ENCODE peak calls at places on chromosomes 16 and 17, in four cellular contexts. H is CD8-positive, alpha-beta T cell; L is small intestine; W is A549. O is an unnamed sample.
A peak's percentile ranks its signal among the peaks of the same experiment; 100 is the strongest.

GRCh38 chr17:63626551-63627228 is 4.5 kb downstream of the MAP3K3 start:
- DNase-seq in L (no peak), H (no peak), W (no peak), O (no peak)

GRCh38 chr16:20675488-20676267 is 21.8 kb downstream of the ACSM1 start:
- DNase-seq in L (peak; percentile 91), H (peak; percentile 50), W (no peak), O (peak; percentile 84)

GRCh38 chr16:56269824-56270684 is 78.8 kb downstream of the GNAO1 start:
- DNase-seq in L (peak; percentile 29), H (no peak), W (no peak), O (peak; percentile 77)

GRCh38 chr17:19590912-19591551 is 57.4 kb downstream of the SLC47A1 start:
- DNase-seq in L (no peak), H (no peak), W (no peak), O (no peak)

GRCh38 chr16:20747030-20747816 is 5.6 kb upstream of the THUMPD1 start:
- DNase-seq in L (no peak), H (no peak), W (no peak), O (no peak)

GRCh38 chr17:50462446-50462845 is 6.2 kb downstream of the CHAD start:
- DNase-seq in H (no peak), W (no peak), L (no peak), O (no peak)

GRCh38 chr16:50208460-50208931 is 55.4 kb downstream of the TENT4B start:
- DNase-seq in W (no peak), H (no peak), L (peak; percentile 31), O (no peak)

GRCh38 chr16:11597737-11598136 is 11.0 kb upstream of the LITAF start:
- DNase-seq in H (no peak), L (no peak), W (no peak), O (no peak)

GRCh38 chr17:49227436-49228261 is 2.9 kb downstream of the PHOSPHO1 start:
- DNase-seq in L (peak; percentile 71), W (peak; percentile 95), H (peak; percentile 89), O (peak; percentile 74)

GRCh38 chr16:88747588-88748301 is 37.3 kb downstream of the PIEZO1 start:
- DNase-seq in W (peak; percentile 91), L (peak; percentile 48), H (no peak), O (no peak)

GRCh38 chr16:24721830-24722238 is 7.6 kb upstream of the TNRC6A start:
- DNase-seq in L (no peak), W (no peak), H (no peak), O (no peak)

GRCh38 chr17:50534222-50534978 is 1.9 kb downstream of the EPN3 start:
- DNase-seq in H (no peak), W (peak; percentile 81), L (peak; percentile 84), O (no peak)

GRCh38 chr17:79942011-79942405 is 93.7 kb downstream of the TBC1D16 start:
- DNase-seq in H (no peak), W (no peak), L (no peak), O (no peak)

GRCh38 chr16:80611930-80612327 is 71.1 kb downstream of the DYNLRB2 start:
- DNase-seq in L (no peak), H (no peak), W (no peak), O (no peak)

GRCh38 chr17:35543856-35544255 is 6.4 kb upstream of the SLFN12L start:
- DNase-seq in H (no peak), L (no peak), W (no peak), O (no peak)

GRCh38 chr17:79715318-79716182 is 15.2 kb upstream of the ENPP7 start:
- DNase-seq in H (no peak), W (no peak), L (peak; percentile 93), O (no peak)

GRCh38 chr17:45353047-45353446 is 36.2 kb upstream of the MAP3K14 start:
- DNase-seq in H (no peak), L (no peak), W (no peak), O (no peak)

GRCh38 chr17:67520282-67520906 is 143.3 kb downstream of the PITPNC1 start:
- DNase-seq in L (peak; percentile 7), W (no peak), H (no peak), O (peak; percentile 27)

GRCh38 chr16:53600076-53600475 is 97.1 kb upstream of the AKTIP start:
- DNase-seq in W (no peak), L (no peak), H (no peak), O (no peak)

GRCh38 chr16:53605356-53605755 is 98.3 kb downstream of the RPGRIP1L start:
- DNase-seq in W (no peak), L (no peak), H (no peak), O (no peak)

GRCh38 chr16:53598513-53599266 is 95.7 kb upstream of the AKTIP start:
- DNase-seq in H (no peak), L (no peak), W (no peak), O (no peak)

DNA sequence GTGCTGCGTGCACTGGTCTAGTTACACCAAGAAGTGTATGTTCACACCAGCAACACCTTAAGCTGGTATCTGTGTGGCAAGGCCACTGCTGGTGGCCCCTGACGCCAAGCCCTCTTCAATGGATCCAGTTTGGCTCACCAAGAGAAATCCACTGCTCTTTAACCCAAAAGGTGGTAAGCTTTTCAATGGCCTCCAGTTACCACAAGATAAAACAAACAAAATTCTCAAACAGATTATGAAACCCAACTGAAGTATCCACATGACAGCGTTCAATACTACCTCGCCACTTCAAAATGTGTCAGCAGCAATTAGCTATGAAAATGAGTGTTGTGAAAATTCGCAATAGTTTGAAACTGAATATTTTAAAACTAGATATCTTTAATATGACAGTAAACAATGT is 96.5 kb upstream of the AKTIP start:
- DNase-seq in L (no peak), H (no peak), W (no peak), O (no peak)
- H3K27ac ChIP-seq in L (no peak overlapping the region), H (no peak overlapping the region), W (no peak overlapping the region), O (no peak overlapping the region)

DNA sequence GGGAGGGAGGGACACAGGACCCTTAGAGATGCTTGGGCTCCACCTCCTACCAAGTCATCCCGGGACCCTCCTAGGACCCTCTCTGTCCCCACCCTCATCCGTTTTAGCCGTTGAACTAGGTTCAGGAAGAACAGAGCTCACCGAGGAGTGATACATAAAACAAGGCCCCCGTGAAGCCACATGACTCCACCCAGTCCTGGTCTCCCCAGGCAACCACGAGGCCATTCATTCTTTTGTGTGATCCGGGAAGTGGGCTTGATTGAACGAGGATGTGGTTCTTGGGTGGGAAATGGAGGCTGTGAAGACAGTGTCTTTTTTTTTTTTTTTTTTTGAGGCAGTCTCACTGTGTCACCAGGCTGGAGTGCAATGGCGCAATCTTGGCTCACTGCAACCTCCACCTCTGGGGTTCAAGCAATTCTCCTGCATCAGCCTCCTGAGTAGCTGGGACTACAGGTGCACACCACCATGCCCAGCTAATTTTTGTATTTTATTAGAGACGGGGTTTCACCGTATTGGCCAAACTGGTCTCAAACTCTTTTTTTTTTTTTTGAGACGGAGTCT is 14.8 kb downstream of the TRARG1 start:
- DNase-seq in H (peak; percentile 91), L (peak; percentile 76), W (no peak), O (no peak)
- H3K27ac ChIP-seq in H (no peak overlapping the region), L (no peak overlapping the region), W (no peak overlapping the region), O (no peak overlapping the region)

DNA sequence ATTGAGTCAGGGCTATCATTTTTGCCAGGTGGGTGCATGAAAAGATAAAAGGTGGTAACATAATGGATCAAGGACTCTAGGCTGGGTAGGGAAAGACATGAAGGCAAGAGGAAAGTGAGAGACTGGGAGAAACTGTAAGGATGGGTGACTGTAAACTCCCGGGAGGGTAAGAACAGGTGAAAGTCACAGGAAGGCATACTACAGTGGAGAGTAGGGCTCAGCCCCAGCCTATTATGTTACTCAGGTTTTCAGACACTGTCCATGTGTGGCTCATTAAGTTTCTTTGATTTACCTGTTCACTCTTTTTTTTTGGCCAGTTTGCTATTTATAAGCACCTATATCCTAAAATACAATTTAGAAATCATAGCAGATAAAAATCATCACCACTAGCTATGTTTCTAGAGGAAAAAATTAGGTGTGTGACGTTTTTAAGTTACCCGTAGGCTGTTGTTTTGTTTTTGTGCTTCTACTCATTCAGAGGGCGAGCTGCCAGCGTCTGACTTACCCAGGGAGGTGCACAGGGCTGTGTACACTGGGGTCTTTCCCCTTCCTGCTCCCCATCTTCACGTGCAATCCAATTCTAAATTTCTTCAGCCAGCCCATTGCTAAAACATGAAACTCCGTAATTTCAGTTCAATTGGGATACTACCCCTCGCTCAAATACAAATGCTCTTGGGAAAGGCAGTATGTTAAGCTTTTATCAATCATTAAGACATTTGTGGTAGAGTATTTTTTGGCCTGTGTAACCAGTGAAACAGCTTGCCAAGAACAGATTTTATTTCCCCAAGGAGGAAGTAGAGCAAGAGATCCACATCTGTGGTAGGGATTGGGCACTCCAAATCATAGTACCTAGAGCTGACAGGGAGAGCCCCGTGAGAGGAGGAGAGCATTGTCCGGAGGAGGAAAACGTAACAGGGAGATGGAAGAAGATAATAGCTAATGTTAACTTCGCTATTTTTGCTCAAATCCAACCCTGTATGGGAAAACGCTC is 21.7 kb upstream of the VWA3A start:
- DNase-seq in W (no peak), L (no peak), H (no peak), O (no peak)
- H3K27ac ChIP-seq in W (no peak overlapping the region), L (no peak overlapping the region), H (no peak overlapping the region), O (no peak overlapping the region)

GRCh38 chr17:17110520-17110919 is 68.3 kb downstream of the MPRIP start:
- DNase-seq in H (no peak), L (no peak), W (no peak), O (no peak)
- H3K27ac ChIP-seq in H (no peak overlapping the region), L (peak overlapping the region; percentile 95), W (no peak overlapping the region), O (no peak overlapping the region)

GRCh38 chr17:5362162-5362811 is 57.2 kb downstream of the NUP88 start:
- DNase-seq in W (no peak), L (no peak), H (no peak), O (no peak)
- H3K27ac ChIP-seq in W (no peak overlapping the region), L (no peak overlapping the region), H (no peak overlapping the region), O (no peak overlapping the region)

GRCh38 chr17:75896360-75897075 is at the start of gene TRIM65:
- DNase-seq in W (peak; percentile 69), L (peak; percentile 82), H (peak; percentile 87), O (peak; percentile 81)
- H3K27ac ChIP-seq in W (peak within 1 kb of the TSS; percentile 97), L (peak within 1 kb of the TSS; percentile 95), H (peak within 1 kb of the TSS; percentile 47), O (peak within 1 kb of the TSS; percentile 85)

O was measured in testis.